ENCODE peak calls at places on chromosomes 12 and 14, in four cellular contexts. C, Q, Y and D are unnamed samples.

GRCh38 chr12:12474471-12474928 is 88.2 kb downstream of the DUSP16 start:
- DNase-seq in Y (no peak), Q (no peak), C (no peak), D (no peak)

GRCh38 chr14:68535404-68536024 is 257.4 kb downstream of the ZFP36L1 start:
- DNase-seq in Y (no peak), C (no peak), Q (no peak), D (no peak)

GRCh38 chr14:102183922-102184677 is 44.4 kb downstream of the WDR20 start:
- DNase-seq in C (no peak), Y (no peak), Q (no peak), D (no peak)

GRCh38 chr14:63174760-63175191 is 29.5 kb upstream of the RHOJ start:
- DNase-seq in C (no peak), Q (no peak), Y (no peak), D (no peak)

GRCh38 chr14:103539056-103539825 is 10.2 kb downstream of the TRMT61A start:
- DNase-seq in Y (peak), C (no peak), Q (no peak), D (no peak)

GRCh38 chr14:91416744-91417133 is 881 bp downstream of the CCDC88C start:
- DNase-seq in Q (no peak), C (no peak), Y (peak), D (no peak)

GRCh38 chr12:107891967-107892366 is 117.5 kb downstream of the ASCL4 start:
- DNase-seq in C (no peak), Q (no peak), Y (no peak), D (no peak)

GRCh38 chr14:102491786-102492522 is 17.6 kb downstream of the ANKRD9 start:
- DNase-seq in Q (peak), C (no peak), Y (peak), D (no peak)

GRCh38 chr14:22466520-22466919 is 122.5 kb downstream of the DAD1 start:
- DNase-seq in Q (no peak), C (no peak), Y (no peak), D (no peak)

GRCh38 chr12:125633686-125634085 is 568.5 kb downstream of the AACS start:
- DNase-seq in Y (no peak), C (no peak), Q (no peak), D (no peak)

GRCh38 chr14:101241807-101242278 is 319.5 kb upstream of the DIO3 start:
- DNase-seq in C (no peak), Q (peak), Y (no peak), D (no peak)

GRCh38 chr12:94998322-94998721 is 5.2 kb downstream of the NDUFA12 start:
- DNase-seq in Q (no peak), Y (no peak), C (no peak), D (no peak)

GRCh38 chr12:49609875-49610154 is 4.4 kb upstream of the FAM186B start:
- DNase-seq in C (no peak), Q (no peak), Y (no peak), D (no peak)

GRCh38 chr12:49636979-49637378 is 13.6 kb downstream of the PRPF40B start:
- DNase-seq in Q (no peak), C (no peak), Y (no peak), D (peak)

GRCh38 chr12:89085421-89085820 is 266.9 kb downstream of the DUSP6 start:
- DNase-seq in Q (no peak), C (no peak), Y (no peak), D (no peak)

GRCh38 chr14:35438910-35439713 is 34.6 kb upstream of the NFKBIA start:
- DNase-seq in Y (no peak), C (no peak), Q (no peak), D (no peak)